ENCODE peak calls at places on chromosomes 11 and 22, in five cellular contexts. One of them, this sample, is unnamed.

GRCh38 chr11:12962306-12962705 is 46.8 kb upstream of the RASSF10 start:
- DNase-seq in IMR-90: no peak
- DNase-seq in A172: no peak
- DNase-seq in RCC 7860: no peak
- DNase-seq in NCI-H2029 treated with DMSO at 0.1 percent for 48 hours: no peak
- DNase-seq in this sample: no peak

GRCh38 chr11:47051217-47051616 is 114.7 kb downstream of the CSTPP1 start:
- DNase-seq in RCC 7860: no peak
- DNase-seq in IMR-90: peak
- DNase-seq in NCI-H2029 treated with DMSO at 0.1 percent for 48 hours: no peak
- DNase-seq in A172: no peak
- DNase-seq in this sample: no peak

GRCh38 chr11:104043678-104044239 is 7.3 kb downstream of the DDI1 start:
- DNase-seq in NCI-H2029 treated with DMSO at 0.1 percent for 48 hours: no peak
- DNase-seq in IMR-90: peak
- DNase-seq in RCC 7860: no peak
- DNase-seq in A172: peak
- DNase-seq in this sample: no peak

GRCh38 chr11:34674038-34674437 is 53.1 kb downstream of the EHF start:
- DNase-seq in RCC 7860: no peak
- DNase-seq in A172: no peak
- DNase-seq in IMR-90: no peak
- DNase-seq in NCI-H2029 treated with DMSO at 0.1 percent for 48 hours: no peak
- DNase-seq in this sample: no peak

GRCh38 chr11:28347351-28347750 is 239.2 kb downstream of the METTL15 start:
- DNase-seq in A172: no peak
- DNase-seq in NCI-H2029 treated with DMSO at 0.1 percent for 48 hours: no peak
- DNase-seq in IMR-90: no peak
- DNase-seq in RCC 7860: no peak
- DNase-seq in this sample: no peak

GRCh38 chr22:19554834-19555404 is 30.7 kb upstream of the CLDN5 start:
- DNase-seq in IMR-90: peak
- DNase-seq in NCI-H2029 treated with DMSO at 0.1 percent for 48 hours: no peak
- DNase-seq in RCC 7860: no peak
- DNase-seq in A172: peak
- DNase-seq in this sample: no peak

GRCh38 chr22:24807284-24807950 is 1.4 kb downstream of the SGSM1 start:
- DNase-seq in IMR-90: no peak
- DNase-seq in NCI-H2029 treated with DMSO at 0.1 percent for 48 hours: no peak
- DNase-seq in A172: no peak
- DNase-seq in RCC 7860: no peak
- DNase-seq in this sample: no peak

GRCh38 chr11:11022126-11022730 is 164.4 kb upstream of the ZBED5 start:
- DNase-seq in A172: peak
- DNase-seq in NCI-H2029 treated with DMSO at 0.1 percent for 48 hours: peak
- DNase-seq in RCC 7860: no peak
- DNase-seq in IMR-90: peak
- DNase-seq in this sample: no peak

GRCh38 chr22:47551438-47551788 is 789.0 kb downstream of the TBC1D22A start:
- DNase-seq in IMR-90: no peak
- DNase-seq in A172: no peak
- DNase-seq in RCC 7860: no peak
- DNase-seq in NCI-H2029 treated with DMSO at 0.1 percent for 48 hours: no peak
- DNase-seq in this sample: no peak

GRCh38 chr11:2862950-2863618 is 22.5 kb downstream of the CDKN1C start:
- DNase-seq in A172: no peak
- DNase-seq in IMR-90: peak
- DNase-seq in NCI-H2029 treated with DMSO at 0.1 percent for 48 hours: no peak
- DNase-seq in RCC 7860: no peak
- DNase-seq in this sample: no peak

GRCh38 chr22:45516923-45517675 is 14.4 kb downstream of the FBLN1 start:
- DNase-seq in IMR-90: peak
- DNase-seq in NCI-H2029 treated with DMSO at 0.1 percent for 48 hours: no peak
- DNase-seq in RCC 7860: peak
- DNase-seq in A172: peak
- DNase-seq in this sample: no peak

GRCh38 chr11:10918275-10918674 is 60.4 kb upstream of the ZBED5 start:
- DNase-seq in IMR-90: no peak
- DNase-seq in A172: no peak
- DNase-seq in NCI-H2029 treated with DMSO at 0.1 percent for 48 hours: no peak
- DNase-seq in RCC 7860: no peak
- DNase-seq in this sample: no peak

GRCh38 chr11:119764108-119764874 is 35.3 kb upstream of the NECTIN1 start:
- DNase-seq in NCI-H2029 treated with DMSO at 0.1 percent for 48 hours: peak
- DNase-seq in IMR-90: peak
- DNase-seq in A172: no peak
- DNase-seq in RCC 7860: no peak
- DNase-seq in this sample: no peak

GRCh38 chr11:70895061-70895670 is 357.2 kb downstream of the SHANK2 start:
- DNase-seq in NCI-H2029 treated with DMSO at 0.1 percent for 48 hours: no peak
- DNase-seq in IMR-90: no peak
- DNase-seq in A172: no peak
- DNase-seq in RCC 7860: no peak
- DNase-seq in this sample: no peak

GRCh38 chr22:24772493-24773220 is 1.9 kb downstream of the PIWIL3 start:
- DNase-seq in A172: peak
- DNase-seq in NCI-H2029 treated with DMSO at 0.1 percent for 48 hours: no peak
- DNase-seq in IMR-90: peak
- DNase-seq in RCC 7860: no peak
- DNase-seq in this sample: peak

GRCh38 chr22:31753005-31753633 is 700 bp upstream of the DEPDC5 start:
- DNase-seq in IMR-90: no peak
- DNase-seq in NCI-H2029 treated with DMSO at 0.1 percent for 48 hours: peak
- DNase-seq in A172: no peak
- DNase-seq in RCC 7860: no peak
- DNase-seq in this sample: no peak

GRCh38 chr11:64048042-64048854 is 12.5 kb downstream of the FLRT1 start:
- DNase-seq in NCI-H2029 treated with DMSO at 0.1 percent for 48 hours: no peak
- DNase-seq in IMR-90: no peak
- DNase-seq in A172: no peak
- DNase-seq in RCC 7860: no peak
- DNase-seq in this sample: no peak

GRCh38 chr11:18352581-18352980 is 30.2 kb downstream of the GTF2H1 start:
- DNase-seq in A172: no peak
- DNase-seq in RCC 7860: no peak
- DNase-seq in NCI-H2029 treated with DMSO at 0.1 percent for 48 hours: no peak
- DNase-seq in IMR-90: peak
- DNase-seq in this sample: no peak

GRCh38 chr11:45881708-45882368 is 3.6 kb upstream of the MAPK8IP1 start:
- DNase-seq in RCC 7860: peak
- DNase-seq in IMR-90: no peak
- DNase-seq in NCI-H2029 treated with DMSO at 0.1 percent for 48 hours: no peak
- DNase-seq in A172: no peak
- DNase-seq in this sample: no peak

GRCh38 chr11:64703048-64703447 is 19.9 kb downstream of the NRXN2 start:
- DNase-seq in NCI-H2029 treated with DMSO at 0.1 percent for 48 hours: no peak
- DNase-seq in IMR-90: no peak
- DNase-seq in RCC 7860: no peak
- DNase-seq in A172: no peak
- DNase-seq in this sample: no peak

GRCh38 chr11:100687630-100688395 is 725 bp downstream of the ARHGAP42 start:
- DNase-seq in IMR-90: peak
- DNase-seq in NCI-H2029 treated with DMSO at 0.1 percent for 48 hours: no peak
- DNase-seq in RCC 7860: peak
- DNase-seq in A172: peak
- DNase-seq in this sample: peak

GRCh38 chr22:35903571-35904331 is 124.9 kb downstream of the RBFOX2 start:
- DNase-seq in NCI-H2029 treated with DMSO at 0.1 percent for 48 hours: no peak
- DNase-seq in RCC 7860: no peak
- DNase-seq in A172: no peak
- DNase-seq in IMR-90: no peak
- DNase-seq in this sample: no peak

GRCh38 chr11:28690746-28691145 is 582.6 kb downstream of the METTL15 start:
- DNase-seq in A172: no peak
- DNase-seq in IMR-90: peak
- DNase-seq in NCI-H2029 treated with DMSO at 0.1 percent for 48 hours: no peak
- DNase-seq in RCC 7860: no peak
- DNase-seq in this sample: no peak

GRCh38 chr22:28187612-28188011 is 268.6 kb upstream of the PITPNB start:
- DNase-seq in IMR-90: no peak
- DNase-seq in A172: no peak
- DNase-seq in NCI-H2029 treated with DMSO at 0.1 percent for 48 hours: no peak
- DNase-seq in RCC 7860: no peak
- DNase-seq in this sample: no peak